ENCODE peak calls at places on chromosomes 7 and 10, in nine cellular contexts. N is EL; I is OCI-M1; G is GM06990; F is astrocyte of the cerebellum; M is GM03348; E is HT-29; U is mesenteric fat pad; H is stimulated activated CD8-positive, alpha-beta memory T cell treated with anti-CD3 and anti-CD28 coated beads, Interleukin-4, amount 100 ng/mL, for 1 hour. V is an unnamed sample.

GRCh38 chr10:133009218-133009954 is 67.0 kb upstream of the CFAP46 start:
- DNase-seq in U (no peak), F (no peak), G (no peak), N (no peak), E (peak; percentile 33), I (peak; percentile 75), H (no peak), M (peak; percentile 32), V (no peak)

GRCh38 chr7:91692800-91693199 is 187.7 kb downstream of the MTERF1 start:
- DNase-seq in M (no peak), F (peak; percentile 16), H (no peak), U (no peak), E (no peak), N (no peak), G (no peak), I (no peak), V (no peak)

GRCh38 chr10:126135177-126135576 is 238.8 kb downstream of the FANK1 start:
- DNase-seq in U (no peak), G (no peak), N (peak; percentile 28), H (no peak), M (no peak), F (no peak), I (peak; percentile 54), E (no peak), V (no peak)

GRCh38 chr10:5071411-5072198 is 22.6 kb upstream of the AKR1C3 start:
- DNase-seq in E (peak; percentile 83), M (peak; percentile 76), I (peak; percentile 94), H (no peak), G (no peak), U (no peak), N (peak; percentile 36), F (peak; percentile 58), V (peak; percentile 66)

GRCh38 chr7:77467453-77467852 is 51.3 kb upstream of the GSAP start:
- DNase-seq in H (no peak), I (peak; percentile 70), U (no peak), N (no peak), M (no peak), G (no peak), F (no peak), E (no peak), V (peak; percentile 18)

GRCh38 chr10:123203393-123204126 is 49.4 kb downstream of the BUB3 start:
- DNase-seq in G (no peak), E (peak; percentile 3), F (no peak), M (no peak), N (no peak), H (no peak), I (no peak), U (no peak), V (no peak)

GRCh38 chr7:104538152-104538551 is 209.7 kb downstream of the LHFPL3 start:
- DNase-seq in E (no peak), I (no peak), H (no peak), G (no peak), M (no peak), F (no peak), U (no peak), N (no peak), V (no peak)

GRCh38 chr10:1957057-1957456 is 219.7 kb upstream of the ADARB2 start:
- DNase-seq in M (no peak), U (no peak), N (no peak), G (no peak), H (no peak), E (no peak), I (no peak), F (no peak), V (no peak)

GRCh38 chr7:69845721-69846495 is 247.6 kb downstream of the AUTS2 start:
- DNase-seq in E (no peak), U (no peak), H (no peak), F (peak; percentile 79), M (peak; percentile 7), N (no peak), I (no peak), G (no peak), V (peak; percentile 20)

GRCh38 chr10:117075064-117075463 is 63.0 kb downstream of the VAX1 start:
- DNase-seq in I (peak; percentile 15), E (no peak), H (no peak), G (no peak), N (peak; percentile 0), F (no peak), U (no peak), M (peak; percentile 7), V (no peak)

GRCh38 chr10:13792011-13792410 is 205.2 kb downstream of the PRPF18 start:
- DNase-seq in N (no peak), I (no peak), G (no peak), U (no peak), M (no peak), F (no peak), E (no peak), H (no peak), V (no peak)

GRCh38 chr7:151859111-151859947 is 17.6 kb downstream of the PRKAG2 start:
- DNase-seq in M (no peak), F (no peak), I (no peak), E (no peak), H (no peak), N (no peak), G (no peak), U (no peak), V (no peak)

GRCh38 chr10:61244261-61244775 is 208.9 kb downstream of the TMEM26 start:
- DNase-seq in F (no peak), N (no peak), G (no peak), I (no peak), M (no peak), U (no peak), E (no peak), H (no peak), V (no peak)

GRCh38 chr7:151087247-151088018 is 1.2 kb downstream of the AGAP3 start:
- DNase-seq in G (peak; percentile 74), H (no peak), F (no peak), E (peak; percentile 79), U (peak; percentile 91), I (peak; percentile 65), M (peak; percentile 91), N (peak; percentile 68), V (peak; percentile 38)

GRCh38 chr10:87923233-87923632 is 59.8 kb downstream of the PTEN start:
- DNase-seq in U (no peak), N (no peak), M (no peak), H (no peak), G (no peak), F (no peak), E (no peak), I (no peak), V (no peak)

GRCh38 chr10:18713077-18713476 is 53.8 kb downstream of the ARL5B start:
- DNase-seq in H (no peak), F (peak; percentile 87), N (peak; percentile 78), G (no peak), I (peak; percentile 67), E (peak; percentile 72), M (peak; percentile 82), U (no peak), V (no peak)

GRCh38 chr7:138460176-138460648 is at the start of gene TRIM24:
- DNase-seq in I (no peak), E (no peak), N (no peak), U (no peak), G (peak; percentile 99), F (no peak), M (no peak), H (no peak), V (no peak)

GRCh38 chr7:83077328-83077727 is 85.4 kb downstream of the PCLO start:
- DNase-seq in H (no peak), G (no peak), U (no peak), E (no peak), F (peak; percentile 26), M (no peak), N (no peak), I (no peak), V (no peak)

GRCh38 chr10:16192337-16192736 is 244.5 kb upstream of the PTER start:
- DNase-seq in H (no peak), M (no peak), I (no peak), E (no peak), F (no peak), U (no peak), N (no peak), G (no peak), V (no peak)

GRCh38 chr10:124152781-124153600 is 59.6 kb upstream of the CHST15 start:
- DNase-seq in M (peak; percentile 65), I (no peak), H (no peak), F (peak; percentile 76), N (peak; percentile 95), E (peak; percentile 94), G (peak; percentile 62), U (peak; percentile 88), V (peak; percentile 28)

GRCh38 chr10:72257051-72257892 is 16.5 kb upstream of the DDIT4 start:
- DNase-seq in U (no peak), E (no peak), N (no peak), G (no peak), F (no peak), H (no peak), I (peak; percentile 99), M (no peak), V (peak; percentile 92)

GRCh38 chr7:29442146-29442545 is 121.5 kb upstream of the PRR15 start:
- DNase-seq in F (no peak), U (no peak), M (peak; percentile 20), E (no peak), H (no peak), N (peak; percentile 20), I (peak; percentile 45), G (no peak), V (no peak)

GRCh38 chr7:105691029-105691691 is 109.9 kb upstream of the EFCAB10 start:
- DNase-seq in N (peak; percentile 58), M (peak; percentile 66), G (peak; percentile 20), F (no peak), H (no peak), U (no peak), E (no peak), I (peak; percentile 19), V (no peak)

GRCh38 chr10:48468130-48468790 is 136.6 kb downstream of the ARHGAP22 start:
- DNase-seq in M (no peak), F (no peak), H (no peak), E (no peak), I (peak; percentile 90), U (peak; percentile 14), G (no peak), N (no peak), V (peak; percentile 71)

GRCh38 chr10:34655286-34656170 is 159.6 kb downstream of the PARD3 start:
- DNase-seq in M (peak; percentile 66), I (peak; percentile 83), E (peak; percentile 84), N (peak; percentile 71), G (no peak), U (no peak), F (peak; percentile 76), H (no peak), V (peak; percentile 71)

GRCh38 chr10:21293518-21294356 is 231.7 kb downstream of the SKIDA1 start:
- DNase-seq in U (no peak), N (no peak), H (no peak), I (no peak), M (no peak), F (no peak), G (no peak), E (no peak), V (no peak)

GRCh38 chr7:38932509-38933168 is 23.6 kb upstream of the VPS41 start:
- DNase-seq in U (no peak), H (no peak), M (peak; percentile 58), F (peak; percentile 29), N (peak; percentile 49), E (peak; percentile 87), I (peak; percentile 64), G (peak; percentile 8), V (peak; percentile 50)

GRCh38 chr10:18561861-18562551 is 89.4 kb downstream of the NSUN6 start:
- DNase-seq in I (no peak), G (no peak), M (no peak), H (no peak), N (no peak), F (no peak), U (no peak), E (no peak), V (no peak)

GRCh38 chr7:99563650-99564049 is 5.2 kb downstream of the ZNF655 start:
- DNase-seq in F (peak; percentile 65), I (no peak), E (no peak), G (no peak), U (no peak), M (peak; percentile 76), H (no peak), N (peak; percentile 88), V (no peak)

GRCh38 chr10:36670616-36671402 is 454.6 kb upstream of the ANKRD30A start:
- DNase-seq in E (no peak), G (no peak), I (no peak), U (no peak), H (no peak), M (peak; percentile 44), F (no peak), N (no peak), V (no peak)

GRCh38 chr7:87600130-87601124 is at the start of gene ABCB1:
- DNase-seq in F (no peak), G (peak; percentile 33), E (peak; percentile 13), H (no peak), M (peak; percentile 71), I (peak; percentile 90), U (no peak), N (peak; percentile 54), V (peak; percentile 54)